ENCODE peak calls at places on chromosome 16, in five cellular contexts. D is SK-N-SH, H is GM12878, T is HepG2, Q is K562. S is an unnamed sample.

GRCh38 chr16:396605-397004 is 394 bp upstream of the NME4 start:
- DNase-seq in H (no peak), Q (peak; percentile 72), T (peak; percentile 65), D (peak; percentile 83), S (peak; percentile 80)

GRCh38 chr16:20372696-20373095 is 20.2 kb upstream of the UMOD start:
- DNase-seq in T (no peak), Q (no peak), H (no peak), D (no peak), S (no peak)

GRCh38 chr16:2149630-2150417 is 1.4 kb downstream of the RAB26 start:
- DNase-seq in D (no peak), T (peak; percentile 42), H (no peak), Q (no peak), S (no peak)

GRCh38 chr16:2507052-2507678 is 6.6 kb upstream of the ATP6V0C start:
- DNase-seq in D (no peak), H (peak; percentile 41), T (no peak), Q (no peak), S (peak; percentile 79)

GRCh38 chr16:29664133-29664912 is 1.3 kb downstream of the SPN start:
- DNase-seq in T (no peak), D (no peak), Q (peak; percentile 84), H (no peak), S (peak; percentile 55)

GRCh38 chr16:175145-175949 is 1.1 kb upstream of the HBA1 start:
- DNase-seq in D (peak; percentile 38), T (no peak), Q (peak; percentile 10), H (no peak), S (no peak)

GRCh38 chr16:82425661-82426060 is 201.1 kb upstream of the CDH13 start:
- DNase-seq in D (no peak), T (no peak), Q (no peak), H (no peak), S (no peak)

GRCh38 chr16:20774703-20775362 is 11.0 kb downstream of the ACSM3 start:
- DNase-seq in D (peak; percentile 44), T (peak; percentile 67), H (peak; percentile 9), Q (peak; percentile 58), S (peak; percentile 39)

GRCh38 chr16:58515871-58516767 is 802 bp downstream of the SETD6 start:
- DNase-seq in Q (peak; percentile 68), T (peak; percentile 24), D (no peak), H (no peak), S (peak; percentile 53)

GRCh38 chr16:149024-149675 is 3.3 kb upstream of the HBZ start:
- DNase-seq in T (no peak), H (no peak), Q (no peak), D (peak; percentile 75), S (no peak)

GRCh38 chr16:77596243-77596642 is 126.1 kb upstream of the NUDT7 start:
- DNase-seq in Q (no peak), D (no peak), T (no peak), H (no peak), S (no peak)

GRCh38 chr16:12113581-12114375 is 137.2 kb downstream of the SNX29 start:
- DNase-seq in Q (no peak), H (no peak), D (peak; percentile 86), T (no peak), S (no peak)

GRCh38 chr16:3781421-3781820 is 64.1 kb upstream of the TRAP1 start:
- DNase-seq in Q (no peak), D (no peak), T (no peak), H (no peak), S (no peak)

GRCh38 chr16:2213817-2214720 is 571 bp downstream of the PGP start:
- DNase-seq in Q (no peak), T (no peak), D (peak; percentile 55), H (no peak), S (no peak)

GRCh38 chr16:78444-79145 is 570 bp downstream of the MPG start:
- DNase-seq in H (no peak), D (no peak), Q (no peak), T (no peak), S (no peak)

GRCh38 chr16:81263470-81264200 is 25.1 kb downstream of the BCO1 start:
- DNase-seq in T (no peak), D (no peak), Q (no peak), H (no peak), S (no peak)

GRCh38 chr16:50156590-50156989 is 3.5 kb downstream of the TENT4B start:
- DNase-seq in T (no peak), Q (no peak), D (no peak), H (no peak), S (no peak)

GRCh38 chr16:69772560-69773254 is 10.6 kb downstream of the WWP2 start:
- DNase-seq in D (no peak), T (no peak), H (no peak), Q (no peak), S (no peak)

GRCh38 chr16:17461951-17462729 is 8.6 kb downstream of the XYLT1 start:
- DNase-seq in D (no peak), Q (no peak), H (no peak), T (no peak), S (peak; percentile 81)

GRCh38 chr16:4021070-4021779 is 95.0 kb downstream of the ADCY9 start:
- DNase-seq in Q (no peak), T (peak; percentile 79), H (no peak), D (no peak), S (no peak)

GRCh38 chr16:1134776-1135458 is 18.0 kb upstream of the CACNA1H start:
- DNase-seq in T (no peak), H (no peak), Q (no peak), D (no peak), S (no peak)

GRCh38 chr16:886802-887731 is 83.7 kb downstream of the LMF1 start:
- DNase-seq in T (no peak), H (no peak), D (no peak), Q (no peak), S (no peak)

GRCh38 chr16:53664724-53665345 is 38.8 kb downstream of the RPGRIP1L start:
- DNase-seq in D (no peak), H (peak; percentile 19), T (no peak), Q (no peak), S (no peak)

GRCh38 chr16:80691111-80691761 is 113.2 kb downstream of the CDYL2 start:
- DNase-seq in H (no peak), Q (no peak), D (no peak), T (no peak), S (no peak)

GRCh38 chr16:19567560-19567959 is 12.1 kb downstream of the VPS35L start:
- DNase-seq in T (no peak), D (no peak), Q (no peak), H (no peak), S (no peak)

GRCh38 chr16:81729451-81729850 is 49.6 kb upstream of the PLCG2 start:
- DNase-seq in H (no peak), T (peak; percentile 17), D (no peak), Q (no peak), S (no peak)

GRCh38 chr16:46715769-46716305 is 26.4 kb downstream of the ORC6 start:
- DNase-seq in Q (no peak), H (no peak), D (no peak), T (no peak), S (no peak)

GRCh38 chr16:10428433-10429168 is 42.7 kb downstream of the ATF7IP2 start:
- DNase-seq in Q (no peak), D (no peak), T (no peak), H (no peak), S (no peak)
- TF ChIP-seq GABPA in Q (no peak), D (no peak), T (no peak), H (no peak), S (no peak)

DNA sequence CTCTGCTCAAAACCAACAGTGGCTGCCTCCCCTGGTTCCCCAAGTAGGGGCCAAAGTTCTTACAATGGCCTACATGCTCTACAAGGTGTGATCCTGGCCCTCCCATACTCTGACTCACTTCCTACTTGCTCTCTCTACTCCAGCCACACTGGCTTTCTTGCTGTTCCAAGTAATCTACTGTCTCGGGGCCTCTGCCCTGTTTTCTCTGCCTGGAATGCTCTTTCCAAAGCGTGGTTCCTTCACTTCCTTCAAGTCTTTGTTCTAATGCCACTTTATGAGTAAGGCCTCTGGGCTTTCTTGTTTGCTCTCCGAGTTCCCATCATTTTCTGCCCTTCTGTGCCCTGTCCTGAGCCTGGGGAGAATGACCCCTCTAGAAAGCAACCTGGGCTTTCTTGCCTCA is 4.1 kb upstream of the CDH3 start:
- DNase-seq in Q (no peak), T (no peak), D (no peak), H (no peak), S (no peak)
- TF ChIP-seq REST in Q (no peak), T (no peak), D (no peak), H (no peak), S (no peak)

DNA sequence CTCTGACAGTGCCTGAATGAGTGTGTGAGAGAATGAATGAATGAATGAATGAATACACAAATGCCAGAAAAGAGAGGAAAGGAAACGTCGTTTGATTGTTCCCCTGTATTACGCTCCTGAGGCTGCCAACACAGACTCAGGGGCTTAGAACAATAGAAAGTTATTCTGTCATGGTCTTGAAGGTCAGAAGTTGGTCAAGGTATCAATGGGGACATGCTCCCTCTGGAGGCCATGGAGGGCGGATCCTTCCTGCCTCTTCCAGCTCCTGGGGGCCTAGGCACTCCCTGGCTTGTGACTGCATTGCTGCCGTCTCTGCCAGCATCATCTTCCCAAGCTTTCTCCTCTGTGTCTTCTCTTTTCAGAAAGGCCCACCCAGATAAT is 1.5 kb upstream of the SLC38A8 start:
- DNase-seq in Q (peak; percentile 68), H (no peak), T (peak; percentile 73), D (peak; percentile 68), S (no peak)
- TF ChIP-seq GABPA in Q (no peak), H (no peak), T (no peak), D (no peak), S (no peak)

GRCh38 chr16:88591577-88592021 is 21.4 kb downstream of the ZC3H18 start:
- DNase-seq in Q (no peak), D (no peak), T (no peak), H (peak; percentile 90), S (no peak)
- TF ChIP-seq REST in Q (no peak), D (no peak), T (no peak), H (peak; percentile 15), S (no peak)

DNA sequence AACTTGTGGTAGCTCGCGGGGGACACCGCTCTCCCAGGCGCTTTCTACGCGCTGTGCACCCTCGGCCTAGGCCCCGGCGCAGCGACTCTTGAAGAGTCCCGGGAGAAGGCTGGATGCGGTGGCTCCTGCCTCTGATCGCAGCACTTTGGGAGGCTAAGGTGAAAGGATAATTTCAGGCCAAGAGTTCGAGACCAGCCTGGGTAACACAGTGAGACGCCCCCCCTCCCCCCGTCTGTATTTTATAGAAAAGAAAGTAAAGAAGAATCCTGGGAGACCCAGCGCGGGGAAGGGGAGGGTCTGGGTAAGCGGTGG is 436 bp upstream of the PLLP start:
- DNase-seq in H (no peak), Q (no peak), D (no peak), T (no peak), S (no peak)
- TF ChIP-seq GABPA in H (no peak), Q (no peak), D (no peak), T (no peak), S (no peak)

GRCh38 chr16:48378836-48379235 is 6.4 kb downstream of the SIAH1 start:
- DNase-seq in Q (no peak), H (no peak), T (no peak), D (no peak), S (peak; percentile 66)
- TF ChIP-seq REST in Q (no peak), H (no peak), T (no peak), D (no peak), S (no peak)

S was measured in HL-60.